ENCODE peak calls at places on chromosomes 6 and 20, in ten cellular contexts. B is Calu3; R is CD4-positive, alpha-beta T cell; Q is brain microvascular endothelial cell; T is fibroblast of villous mesenchyme; F is activated CD8-positive, alpha-beta T cell treated with anti-CD3 and anti-CD28 coated beads for 36 hours; H is lung; U is IMR-90; O is tibial artery; K is body of pancreas. G is an unnamed sample.

GRCh38 chr6:106910999-106911949 is 63.3 kb downstream of the CD24 start:
- DNase-seq in O (no peak), F (no peak), R (no peak), U (no peak), H (no peak), K (no peak), T (no peak), B (peak), Q (no peak), G (no peak)

GRCh38 chr6:44921787-44922186 is 406.3 kb upstream of the RUNX2 start:
- DNase-seq in K (peak), Q (no peak), O (no peak), U (no peak), T (no peak), F (no peak), R (no peak), H (peak), B (peak), G (no peak)

GRCh38 chr6:132604635-132605150 is 15.2 kb upstream of the TAAR5 start:
- DNase-seq in K (no peak), T (no peak), R (no peak), O (no peak), Q (no peak), B (no peak), F (no peak), H (no peak), U (no peak), G (no peak)

GRCh38 chr6:150697515-150697914 is 97.8 kb downstream of the PLEKHG1 start:
- DNase-seq in H (no peak), T (peak), B (no peak), Q (no peak), F (no peak), R (no peak), K (no peak), U (no peak), O (no peak), G (no peak)

GRCh38 chr6:96171112-96171511 is 155.3 kb downstream of the FUT9 start:
- DNase-seq in Q (no peak), O (no peak), K (no peak), F (no peak), B (no peak), U (no peak), R (no peak), T (no peak), H (no peak), G (no peak)

GRCh38 chr6:47094351-47094925 is 52.3 kb upstream of the ADGRF1 start:
- DNase-seq in U (peak), R (no peak), T (no peak), H (no peak), Q (no peak), K (peak), O (no peak), B (peak), F (no peak), G (no peak)

GRCh38 chr6:137015943-137016342 is 28.8 kb downstream of the IL20RA start:
- DNase-seq in O (no peak), F (no peak), T (no peak), B (no peak), Q (no peak), U (no peak), H (no peak), R (no peak), K (no peak), G (no peak)

GRCh38 chr6:3808759-3809514 is 40.2 kb upstream of the FAM50B start:
- DNase-seq in U (peak), Q (peak), B (peak), H (peak), K (peak), R (no peak), T (peak), F (no peak), O (peak), G (no peak)

GRCh38 chr6:127516676-127517273 is 2.4 kb downstream of the MTCL3 start:
- DNase-seq in Q (peak), O (no peak), B (peak), H (no peak), F (peak), R (peak), U (peak), T (no peak), K (no peak), G (peak)

GRCh38 chr6:149094934-149095341 is 222.6 kb upstream of the TAB2 start:
- DNase-seq in B (no peak), U (peak), T (no peak), K (no peak), Q (no peak), O (no peak), H (no peak), R (no peak), F (peak), G (no peak)

GRCh38 chr20:51631011-51631950 is 88.8 kb upstream of the NFATC2 start:
- DNase-seq in R (no peak), O (peak), H (peak), U (peak), F (peak), T (peak), Q (peak), K (no peak), B (peak), G (peak)

GRCh38 chr6:39003072-39003471 is 45.5 kb upstream of the GLP1R start:
- DNase-seq in R (no peak), B (peak), U (no peak), H (no peak), K (no peak), Q (no peak), T (no peak), F (peak), O (no peak), G (no peak)

GRCh38 chr6:38996676-38997075 is 51.9 kb upstream of the GLP1R start:
- DNase-seq in K (no peak), U (no peak), T (no peak), B (no peak), Q (no peak), F (no peak), H (no peak), O (no peak), R (no peak), G (no peak)

DNA sequence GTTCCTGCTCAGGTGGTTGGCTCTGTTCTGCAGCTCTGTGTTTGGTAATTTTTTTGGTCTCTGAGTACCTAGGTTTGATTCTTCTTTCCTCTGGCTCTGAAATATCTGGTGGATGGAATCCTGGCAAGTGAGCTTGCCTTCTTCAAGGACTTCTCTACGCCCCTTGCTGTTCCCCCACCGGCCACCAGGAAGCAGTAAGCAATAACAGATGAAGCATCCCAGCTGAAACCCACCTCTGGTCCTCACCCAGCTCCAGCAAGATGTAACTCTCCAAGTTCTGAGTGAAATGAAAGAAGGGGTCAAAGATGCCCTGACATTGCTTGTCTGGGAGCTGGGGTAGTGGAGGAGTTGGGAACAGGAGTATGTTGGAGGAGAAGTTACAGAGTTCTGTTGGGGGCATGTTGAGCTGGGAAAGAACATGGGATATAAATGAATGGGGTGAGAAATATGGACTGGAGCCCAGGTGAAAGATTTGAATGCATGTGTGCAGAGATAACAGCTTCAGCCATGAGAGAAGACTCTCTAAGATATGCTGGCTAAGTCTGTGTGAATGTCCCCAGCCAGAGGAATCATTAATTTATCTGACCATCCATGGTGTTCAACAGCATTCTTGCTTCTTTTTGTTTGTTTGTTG is 51.3 kb upstream of the GLP1R start:
- DNase-seq in Q (peak), U (peak), B (peak), H (no peak), O (no peak), F (peak), R (no peak), T (peak), K (peak), G (peak)
- TF ChIP-seq CTCF in Q (peak), U (peak), B (peak), H (peak), O (peak), F (peak), R (peak), T (peak), K (peak), G (peak)

GRCh38 chr6:18221288-18221615 is 43.1 kb downstream of the DEK start:
- DNase-seq in U (no peak), B (no peak), K (no peak), Q (no peak), O (no peak), T (no peak), H (no peak), R (no peak), F (no peak), G (no peak)

GRCh38 chr6:18219611-18220010 is 44.7 kb downstream of the DEK start:
- DNase-seq in R (no peak), O (no peak), H (no peak), F (no peak), K (no peak), B (no peak), U (no peak), Q (no peak), T (no peak), G (no peak)

GRCh38 chr6:18216411-18216810 is 47.9 kb downstream of the DEK start:
- DNase-seq in K (no peak), U (peak), B (no peak), R (no peak), H (no peak), F (no peak), O (no peak), Q (peak), T (peak), G (no peak)

GRCh38 chr6:18215436-18215835 is 48.9 kb downstream of the DEK start:
- DNase-seq in B (no peak), Q (no peak), O (no peak), R (no peak), T (no peak), U (no peak), H (no peak), F (no peak), K (no peak), G (no peak)

GRCh38 chr6:18218233-18218632 is 46.1 kb downstream of the DEK start:
- DNase-seq in H (no peak), U (no peak), O (no peak), Q (no peak), K (no peak), F (no peak), B (no peak), T (no peak), R (no peak), G (no peak)
- TF ChIP-seq CTCF in H (no peak), U (no peak), O (no peak), Q (no peak), K (no peak), F (no peak), B (no peak), T (no peak), R (no peak), G (no peak)

GRCh38 chr6:38695227-38695900 is 7.6 kb downstream of the GLO1 start:
- DNase-seq in U (no peak), K (no peak), R (no peak), Q (no peak), H (no peak), B (no peak), T (no peak), F (no peak), O (no peak), G (no peak)
- TF ChIP-seq CTCF in U (no peak), K (no peak), R (no peak), Q (no peak), H (no peak), B (no peak), T (no peak), F (no peak), O (no peak), G (no peak)

GRCh38 chr6:57267586-57268293 is 45.6 kb upstream of the RAB23 start:
- DNase-seq in T (peak), Q (peak), R (peak), U (peak), B (peak), K (peak), H (peak), O (no peak), F (peak), G (peak)
- TF ChIP-seq CTCF in T (peak), Q (peak), R (peak), U (peak), B (peak), K (peak), H (peak), O (peak), F (no peak), G (peak)

GRCh38 chr20:62265365-62265764 is 27.0 kb downstream of the OSBPL2 start:
- DNase-seq in F (no peak), B (no peak), R (no peak), O (no peak), U (no peak), K (no peak), H (no peak), Q (no peak), T (no peak), G (no peak)
- TF ChIP-seq CTCF in F (no peak), B (no peak), R (no peak), O (no peak), U (no peak), K (no peak), H (no peak), Q (no peak), T (no peak), G (no peak)

GRCh38 chr6:93036835-93037234 is 382.5 kb downstream of the EPHA7 start:
- DNase-seq in K (no peak), T (peak), H (no peak), R (no peak), F (no peak), B (no peak), U (peak), O (no peak), Q (peak), G (peak)
- TF ChIP-seq CTCF in K (no peak), T (peak), H (no peak), R (no peak), F (no peak), B (no peak), U (peak), O (no peak), Q (peak), G (peak)

DNA sequence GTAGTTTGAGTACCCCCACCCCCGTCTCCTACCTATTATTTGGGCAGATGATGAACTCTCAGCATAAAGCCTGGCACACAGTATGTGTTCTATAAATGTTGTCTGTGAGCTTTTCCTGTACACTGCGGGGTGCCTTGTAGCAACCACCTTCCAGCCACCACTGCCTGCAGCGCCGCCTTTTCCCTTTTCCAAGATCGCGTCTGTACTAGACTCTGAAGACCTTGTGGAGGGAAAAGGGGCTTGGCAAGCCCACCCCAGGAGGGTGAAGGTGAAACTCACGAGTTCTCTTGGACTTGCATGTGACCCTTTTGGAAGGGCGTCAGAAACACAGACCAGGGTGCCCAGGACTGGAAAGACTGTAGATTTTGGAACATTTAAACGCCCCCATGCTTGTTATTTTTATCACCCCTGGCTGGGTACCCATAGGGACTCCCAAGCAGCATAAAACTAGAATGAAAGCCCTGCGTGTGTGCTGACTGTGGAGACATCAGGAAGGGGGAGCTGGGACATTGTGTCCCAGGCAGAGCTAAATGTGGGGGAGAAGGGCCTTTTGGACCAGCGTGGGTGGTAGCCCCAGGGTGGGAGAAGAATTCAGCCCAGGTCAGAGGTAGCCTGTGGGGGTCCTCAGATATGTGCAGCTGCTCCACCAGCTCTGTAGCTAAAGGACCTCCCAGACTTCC is 8.3 kb downstream of the BAK1 start:
- DNase-seq in H (no peak), R (no peak), F (no peak), K (no peak), B (no peak), Q (no peak), O (no peak), U (no peak), T (no peak), G (no peak)
- TF ChIP-seq CTCF in H (no peak), R (no peak), F (no peak), K (no peak), B (no peak), Q (no peak), O (no peak), U (no peak), T (no peak), G (no peak)